ENCODE peak calls at places on chromosomes 3 and 15, in six cellular contexts. A is mesenchymal stem cell, G is foreskin fibroblast, F is stomach, U is fibroblast of the aortic adventitia, J is dorsolateral prefrontal cortex. S is an unnamed sample.

GRCh38 chr15:47618216-47618615 is 99.1 kb upstream of the SEMA6D start:
- DNase-seq in F (no peak), U (no peak), A (no peak), G (no peak), J (peak), S (no peak)

GRCh38 chr15:99251436-99251821 is at the start of gene LRRC28:
- DNase-seq in G (no peak), F (no peak), U (no peak), A (no peak), J (no peak), S (no peak)

GRCh38 chr3:13850161-13850945 is 29.5 kb downstream of the WNT7A start:
- DNase-seq in G (no peak), U (peak), J (no peak), F (no peak), A (no peak), S (peak)

GRCh38 chr3:87435926-87436630 is 159.7 kb upstream of the POU1F1 start:
- DNase-seq in J (no peak), U (no peak), A (no peak), F (no peak), G (peak), S (no peak)

GRCh38 chr15:42457445-42458442 is 33.2 kb downstream of the ZNF106 start:
- DNase-seq in J (no peak), U (peak), F (peak), G (peak), A (peak), S (peak)

GRCh38 chr3:115100172-115100571 is 46.9 kb downstream of the ZBTB20 start:
- DNase-seq in F (no peak), J (no peak), A (peak), G (peak), U (peak), S (no peak)

GRCh38 chr3:169556349-169556870 is 107.1 kb downstream of the MECOM start:
- DNase-seq in J (no peak), F (no peak), A (no peak), G (no peak), U (no peak), S (no peak)

GRCh38 chr3:184485256-184485655 is 76.3 kb upstream of the EPHB3 start:
- DNase-seq in G (no peak), J (no peak), A (no peak), F (no peak), U (no peak), S (no peak)

GRCh38 chr3:127690823-127691452 is 18.2 kb downstream of the ABTB1 start:
- DNase-seq in A (peak), G (peak), J (peak), F (peak), U (peak), S (peak)

GRCh38 chr15:64635486-64635815 is 139.9 kb downstream of the RBPMS2 start:
- DNase-seq in F (peak), J (no peak), G (peak), U (peak), A (peak), S (no peak)

GRCh38 chr3:99620976-99621375 is 17.4 kb upstream of the COL8A1 start:
- DNase-seq in F (no peak), A (peak), G (peak), U (peak), J (no peak), S (no peak)

GRCh38 chr3:46386206-46386605 is 15.5 kb downstream of the CCR5 start:
- DNase-seq in U (no peak), G (peak), A (peak), F (no peak), J (no peak), S (no peak)

GRCh38 chr3:173135059-173135458 is 6.0 kb downstream of the SPATA16 start:
- DNase-seq in U (no peak), F (no peak), G (no peak), J (no peak), A (no peak), S (no peak)

GRCh38 chr3:89467886-89468479 is 360.6 kb downstream of the EPHA3 start:
- DNase-seq in G (no peak), J (no peak), F (no peak), U (no peak), A (peak), S (no peak)

GRCh38 chr3:173617490-173617889 is 219.9 kb downstream of the NLGN1 start:
- DNase-seq in G (no peak), F (peak), J (no peak), U (no peak), A (no peak), S (no peak)

GRCh38 chr15:43105077-43105769 is 615 bp downstream of the UBR1 start:
- DNase-seq in J (no peak), A (no peak), G (peak), F (peak), U (no peak), S (no peak)

GRCh38 chr3:164040991-164041390 is 1037.3 kb downstream of the SI start:
- DNase-seq in U (no peak), G (no peak), A (no peak), J (no peak), F (no peak), S (no peak)

GRCh38 chr3:87236093-87236492 is 9.0 kb downstream of the CHMP2B start:
- DNase-seq in A (no peak), J (no peak), F (no peak), G (no peak), U (no peak), S (no peak)

GRCh38 chr3:72887723-72888545 is at the start of gene GXYLT2:
- DNase-seq in A (peak), J (peak), G (peak), U (peak), F (peak), S (peak)

GRCh38 chr3:90016492-90017065 is 909.2 kb downstream of the EPHA3 start:
- DNase-seq in U (no peak), F (no peak), A (no peak), J (no peak), G (peak), S (no peak)

GRCh38 chr3:139227165-139227564 is 116.7 kb upstream of the MRPS22 start:
- DNase-seq in A (no peak), F (peak), J (no peak), U (peak), G (no peak), S (no peak)

GRCh38 chr3:191136347-191136746 is 62.7 kb upstream of the OSTN start:
- DNase-seq in U (peak), F (no peak), G (peak), J (no peak), A (peak), S (peak)

GRCh38 chr3:176275113-176275512 is 922.2 kb downstream of the TBL1XR1 start:
- DNase-seq in A (no peak), G (no peak), J (no peak), U (no peak), F (no peak), S (no peak)

GRCh38 chr3:72097053-72097452 is 312.1 kb upstream of the PROK2 start:
- DNase-seq in J (no peak), F (no peak), A (no peak), U (no peak), G (no peak), S (no peak)

GRCh38 chr15:52019394-52020252 is 604 bp downstream of the MAPK6 start:
- DNase-seq in J (peak), F (peak), A (peak), G (peak), U (peak), S (peak)

GRCh38 chr15:52020253-52021085 is 1.4 kb downstream of the MAPK6 start:
- DNase-seq in J (no peak), U (peak), G (peak), F (no peak), A (peak), S (peak)

GRCh38 chr15:52021892-52022540 is 3.0 kb downstream of the MAPK6 start:
- DNase-seq in A (no peak), U (no peak), G (no peak), F (no peak), J (no peak), S (no peak)

GRCh38 chr15:52021128-52021671 is 2.2 kb downstream of the MAPK6 start:
- DNase-seq in J (no peak), G (peak), A (peak), U (peak), F (peak), S (peak)

GRCh38 chr15:52023169-52023922 is 4.3 kb downstream of the MAPK6 start:
- DNase-seq in J (no peak), G (no peak), U (no peak), F (no peak), A (peak), S (no peak)
- H3K4me3 ChIP-seq in J (no peak), G (no peak), U (no peak), F (no peak), A (no peak), S (no peak)

DNA sequence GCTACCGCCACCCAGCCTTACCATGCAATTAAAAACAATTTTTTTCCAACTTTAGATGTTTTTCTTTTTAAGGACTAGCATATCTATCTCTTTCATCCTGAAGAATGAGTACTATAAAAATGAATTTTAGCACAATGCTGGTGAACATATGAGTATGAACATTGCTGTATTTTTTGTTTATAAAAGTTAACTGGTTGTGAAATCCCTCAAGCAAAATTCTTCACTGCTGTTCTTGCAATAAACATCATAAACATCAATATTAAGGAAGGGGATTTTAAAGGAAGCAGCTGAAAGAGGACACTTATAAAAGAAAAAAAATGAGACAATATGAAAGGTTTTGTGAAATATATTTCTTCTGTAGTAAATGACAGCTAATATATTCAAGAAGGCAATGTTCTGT is 3.0 kb downstream of the PLSCR4 start:
- DNase-seq in G (peak), A (peak), F (no peak), J (no peak), U (no peak), S (no peak)
- H3K4me3 ChIP-seq in G (peak), A (no peak), F (no peak), J (no peak), U (no peak), S (no peak)

GRCh38 chr3:195697582-195698324 is 23.0 kb upstream of the MUC20 start:
- DNase-seq in J (no peak), F (no peak), G (peak), A (peak), U (peak), S (peak)
- H3K4me3 ChIP-seq in J (no peak), F (no peak), G (no peak), A (no peak), U (no peak), S (peak)

DNA sequence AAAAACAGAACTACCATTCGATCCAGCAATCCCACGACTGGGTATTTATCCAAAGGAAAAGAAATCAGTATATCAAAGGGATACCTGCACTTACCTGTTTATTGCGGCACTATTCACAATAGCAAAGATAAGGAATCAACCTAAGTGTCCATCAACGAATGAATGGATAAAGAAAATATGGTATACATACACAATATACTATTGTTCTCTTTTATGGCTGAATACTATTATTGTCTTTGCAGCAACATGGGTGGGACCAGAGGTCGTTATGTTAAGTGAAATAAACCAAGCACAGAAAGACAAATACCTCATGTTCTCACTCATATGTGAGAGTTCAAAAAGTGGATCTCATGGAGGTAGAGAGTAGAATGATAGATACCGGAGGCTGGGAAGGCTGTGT is 118.3 kb upstream of the FAM3D start:
- DNase-seq in J (no peak), U (no peak), F (no peak), A (no peak), G (no peak), S (no peak)
- H3K4me3 ChIP-seq in J (no peak), U (no peak), F (no peak), A (no peak), G (no peak), S (no peak)

GRCh38 chr15:69908518-69909420 is 188.9 kb downstream of the TLE3 start:
- DNase-seq in J (no peak), U (no peak), A (no peak), G (no peak), F (no peak), S (no peak)
- H3K4me3 ChIP-seq in J (no peak), U (no peak), A (no peak), G (no peak), F (no peak), S (no peak)

S was measured in osteoblast.